ENCODE peak calls at places on chromosomes 13 and 19, in six cellular contexts. D, X, A, Q, S and T are unnamed samples.

GRCh38 chr19:7351861-7352260 is 3.1 kb downstream of the ARHGEF18 start:
- DNase-seq in D (no peak), X (no peak), A (no peak), Q (no peak), S (no peak), T (no peak)

GRCh38 chr13:30329009-30329585 is 21.7 kb upstream of the KATNAL1 start:
- DNase-seq in D (no peak), X (no peak), A (no peak), Q (no peak), S (no peak), T (no peak)

GRCh38 chr13:38167164-38167822 is 182.4 kb upstream of the UFM1 start:
- DNase-seq in D (no peak), X (no peak), A (no peak), Q (no peak), S (no peak), T (no peak)

GRCh38 chr13:61358599-61358998 is 57.0 kb downstream of the PCDH20 start:
- DNase-seq in D (no peak), X (no peak), A (no peak), Q (no peak), S (no peak), T (no peak)

GRCh38 chr13:28246891-28247290 is 108.5 kb downstream of the PAN3 start:
- DNase-seq in D (no peak), X (no peak), A (no peak), Q (no peak), S (no peak), T (no peak)

GRCh38 chr13:77544365-77544764 is 8.9 kb downstream of the SCEL start:
- DNase-seq in D (no peak), X (no peak), A (no peak), Q (peak), S (no peak), T (no peak)

GRCh38 chr13:28447989-28448388 is 46.9 kb downstream of the FLT1 start:
- DNase-seq in D (no peak), X (no peak), A (no peak), Q (no peak), S (no peak), T (no peak)

GRCh38 chr13:113658836-113659235 is 838 bp upstream of the ATP4B start:
- DNase-seq in D (peak), X (no peak), A (no peak), Q (peak), S (peak), T (no peak)

GRCh38 chr13:27271572-27272096 is 1.0 kb downstream of the RASL11A start:
- DNase-seq in D (no peak), X (no peak), A (no peak), Q (no peak), S (no peak), T (no peak)

GRCh38 chr19:10567696-10568443 is 909 bp downstream of the CDKN2D start:
- DNase-seq in D (no peak), X (no peak), A (no peak), Q (no peak), S (no peak), T (no peak)

GRCh38 chr19:31378404-31378803 is 29.2 kb upstream of the TSHZ3 start:
- DNase-seq in D (no peak), X (peak), A (no peak), Q (no peak), S (no peak), T (no peak)

GRCh38 chr13:30395192-30396158 is 26.8 kb upstream of the UBE2L5 start:
- DNase-seq in D (peak), X (peak), A (peak), Q (peak), S (peak), T (peak)

GRCh38 chr13:28451482-28452217 is 43.3 kb downstream of the FLT1 start:
- DNase-seq in D (no peak), X (no peak), A (no peak), Q (no peak), S (no peak), T (no peak)

GRCh38 chr13:49240017-49240416 is 7.7 kb upstream of the CDADC1 start:
- DNase-seq in D (peak), X (peak), A (no peak), Q (no peak), S (no peak), T (no peak)

GRCh38 chr13:26678796-26679195 is 81.8 kb downstream of the GPR12 start:
- DNase-seq in D (no peak), X (no peak), A (no peak), Q (no peak), S (no peak), T (no peak)

GRCh38 chr19:45766919-45767346 is 2.1 kb downstream of the SIX5 start:
- DNase-seq in D (no peak), X (no peak), A (no peak), Q (no peak), S (no peak), T (no peak)

GRCh38 chr13:98411617-98412310 is 165.1 kb downstream of the STK24 start:
- DNase-seq in D (no peak), X (no peak), A (no peak), Q (peak), S (peak), T (no peak)

GRCh38 chr19:19111967-19112580 is 26.2 kb downstream of the TMEM161A start:
- DNase-seq in D (no peak), X (no peak), A (no peak), Q (no peak), S (no peak), T (no peak)

GRCh38 chr13:41492432-41493267 is 35.3 kb downstream of the RGCC start:
- DNase-seq in D (peak), X (no peak), A (no peak), Q (no peak), S (no peak), T (no peak)

GRCh38 chr19:5222178-5222577 is 118.4 kb downstream of the PTPRS start:
- DNase-seq in D (no peak), X (no peak), A (no peak), Q (no peak), S (no peak), T (no peak)

GRCh38 chr19:13014101-13014920 is 19.0 kb downstream of the NFIX start:
- DNase-seq in D (no peak), X (peak), A (no peak), Q (no peak), S (no peak), T (no peak)

GRCh38 chr13:37526710-37527446 is 71.7 kb downstream of the POSTN start:
- DNase-seq in D (no peak), X (no peak), A (no peak), Q (no peak), S (no peak), T (no peak)

GRCh38 chr13:44879452-44880058 is 109.7 kb downstream of the NUFIP1 start:
- DNase-seq in D (no peak), X (peak), A (no peak), Q (no peak), S (no peak), T (peak)

GRCh38 chr19:15297416-15298224 is 34.7 kb downstream of the BRD4 start:
- DNase-seq in D (peak), X (peak), A (no peak), Q (no peak), S (no peak), T (no peak)

GRCh38 chr19:36113895-36114762 is 546 bp downstream of the POLR2I start:
- DNase-seq in D (no peak), X (peak), A (no peak), Q (peak), S (peak), T (no peak)
- TF ChIP-seq CTCF in D (no peak), X (peak), A (no peak), Q (no peak), S (no peak), T (peak)

GRCh38 chr13:46041335-46041934 is 11.1 kb downstream of the ZC3H13 start:
- DNase-seq in D (no peak), X (no peak), A (no peak), Q (no peak), S (no peak), T (no peak)
- H3K4me3 ChIP-seq in D (no peak), X (no peak), A (no peak), Q (no peak), S (no peak), T (no peak)

GRCh38 chr13:35771898-35772297 is 295.4 kb upstream of the MAB21L1 start:
- DNase-seq in D (no peak), X (peak), A (no peak), Q (no peak), S (no peak), T (no peak)
- TF ChIP-seq CTCF in D (no peak), X (no peak), A (no peak), Q (no peak), S (no peak), T (no peak)

GRCh38 chr13:106656214-106656613 is 88.3 kb upstream of the ARGLU1 start:
- DNase-seq in D (no peak), X (no peak), A (no peak), Q (no peak), S (no peak), T (no peak)
- H3K4me3 ChIP-seq in D (no peak), X (no peak), A (no peak), Q (no peak), S (no peak), T (no peak)

GRCh38 chr19:970695-971094 is 13.4 kb upstream of the WDR18 start:
- DNase-seq in D (no peak), X (no peak), A (no peak), Q (no peak), S (no peak), T (no peak)
- TF ChIP-seq CTCF in D (peak), X (peak), A (no peak), Q (no peak), S (no peak), T (peak)

GRCh38 chr19:55683449-55684261 is 8.6 kb downstream of the EPN1 start:
- DNase-seq in D (no peak), X (no peak), A (no peak), Q (no peak), S (no peak), T (no peak)
- H3K4me3 ChIP-seq in D (no peak), X (no peak), A (no peak), Q (no peak), S (no peak), T (no peak)

GRCh38 chr19:33302175-33302973 is at the start of gene CEBPA:
- DNase-seq in D (peak), X (peak), A (no peak), Q (peak), S (peak), T (no peak)
- TF ChIP-seq CTCF in D (no peak), X (peak), A (no peak), Q (peak), S (no peak), T (peak)

DNA sequence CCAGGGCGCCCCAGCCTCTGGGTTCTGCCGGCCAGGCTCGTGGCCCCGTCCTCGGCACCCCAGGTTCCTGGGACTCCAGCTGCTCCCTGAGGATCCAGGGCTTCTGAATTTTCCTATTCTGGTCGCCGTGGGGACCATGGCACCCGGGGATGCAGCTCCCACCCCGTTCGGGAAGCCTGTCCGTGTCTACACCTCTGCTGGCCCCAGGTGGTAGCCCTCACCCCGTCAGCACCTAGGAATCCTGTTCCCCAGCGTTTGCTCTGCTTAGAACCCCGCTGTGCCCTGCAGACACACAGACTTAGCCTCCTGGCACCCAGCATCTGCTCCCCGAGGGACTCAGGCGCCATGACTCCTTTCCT is 960 bp downstream of the PPFIA3 start:
- DNase-seq in D (no peak), X (no peak), A (no peak), Q (no peak), S (no peak), T (no peak)
- H3K4me3 ChIP-seq in D (no peak), X (no peak), A (peak), Q (peak), S (no peak), T (no peak)

GRCh38 chr13:96860829-96861228 is 133.4 kb downstream of the OXGR1 start:
- DNase-seq in D (no peak), X (no peak), A (no peak), Q (no peak), S (no peak), T (no peak)
- TF ChIP-seq CTCF in D (no peak), X (no peak), A (no peak), Q (no peak), S (no peak), T (no peak)

GRCh38 chr19:16527971-16528521 is 14.2 kb downstream of the CHERP start:
- DNase-seq in D (peak), X (no peak), A (no peak), Q (no peak), S (no peak), T (no peak)
- H3K4me3 ChIP-seq in D (no peak), X (no peak), A (no peak), Q (no peak), S (no peak), T (no peak)